ENCODE peak calls at places on chromosomes 6 and 20, in nine cellular contexts. E is NCI-H1092 treated with DMSO at 0.1 percent for 48 hours; C is ecto neural progenitor cell; M is stimulated activated CD4-positive, alpha-beta T cell treated with anti-CD3 and anti-CD28 coated beads, TNF-alpha, amount 100 ng/mL, for 1 hour; P is cardiac fibroblast; L is left ventricle myocardium inferior; I is GM04504; U is LoVo; X is A172. R is an unnamed sample.

GRCh38 chr20:34825530-34826362 is at the start of gene NCOA6:
- DNase-seq in E (peak), C (peak), M (peak), P (peak), L (peak), I (peak), U (peak), X (peak), R (peak)

GRCh38 chr6:14371530-14371929 is 254.0 kb downstream of the CD83 start:
- DNase-seq in E (no peak), C (no peak), M (no peak), P (no peak), L (no peak), I (no peak), U (no peak), X (no peak), R (no peak)

GRCh38 chr6:593139-593906 is 63.6 kb downstream of the HUS1B start:
- DNase-seq in E (peak), C (no peak), M (peak), P (peak), L (no peak), I (peak), U (peak), X (peak), R (peak)

GRCh38 chr20:62226707-62227590 is 6.9 kb upstream of the HRH3 start:
- DNase-seq in E (no peak), C (no peak), M (no peak), P (no peak), L (no peak), I (no peak), U (no peak), X (no peak), R (no peak)

GRCh38 chr20:31811796-31812728 is 7.1 kb upstream of the MYLK2 start:
- DNase-seq in E (no peak), C (no peak), M (no peak), P (peak), L (peak), I (no peak), U (no peak), X (peak), R (no peak)

GRCh38 chr20:6829510-6830116 is 62.1 kb downstream of the BMP2 start:
- DNase-seq in E (no peak), C (no peak), M (no peak), P (peak), L (no peak), I (no peak), U (no peak), X (no peak), R (no peak)

GRCh38 chr20:774680-775057 is 6.4 kb upstream of the SLC52A3 start:
- DNase-seq in E (no peak), C (no peak), M (no peak), P (no peak), L (no peak), I (no peak), U (no peak), X (no peak), R (no peak)

GRCh38 chr6:3013901-3014674 is 14.4 kb downstream of the NQO2 start:
- DNase-seq in E (no peak), C (no peak), M (no peak), P (no peak), L (no peak), I (no peak), U (no peak), X (no peak), R (no peak)

GRCh38 chr20:652611-653109 is 340 bp downstream of the SRXN1 start:
- DNase-seq in E (no peak), C (no peak), M (no peak), P (peak), L (no peak), I (no peak), U (peak), X (no peak), R (no peak)

GRCh38 chr20:15867899-15868298 is 705.3 kb downstream of the KIF16B start:
- DNase-seq in E (no peak), C (no peak), M (no peak), P (no peak), L (no peak), I (no peak), U (no peak), X (no peak), R (no peak)

GRCh38 chr20:33910056-33910455 is 83.7 kb upstream of the RALY start:
- DNase-seq in E (no peak), C (no peak), M (no peak), P (peak), L (no peak), I (no peak), U (no peak), X (peak), R (no peak)

GRCh38 chr20:63879264-63879663 is 14.2 kb downstream of the TPD52L2 start:
- DNase-seq in E (no peak), C (no peak), M (no peak), P (no peak), L (no peak), I (no peak), U (no peak), X (no peak), R (no peak)

GRCh38 chr6:132131351-132131750 is 180.2 kb upstream of the CCN2 start:
- DNase-seq in E (no peak), C (no peak), M (no peak), P (peak), L (no peak), I (no peak), U (no peak), X (peak), R (no peak)

GRCh38 chr20:12394786-12395185 is 477.1 kb downstream of the BTBD3 start:
- DNase-seq in E (no peak), C (no peak), M (no peak), P (peak), L (no peak), I (no peak), U (no peak), X (peak), R (no peak)

GRCh38 chr6:102352552-102352951 is 959.0 kb downstream of the GRIK2 start:
- DNase-seq in E (no peak), C (no peak), M (no peak), P (no peak), L (no peak), I (no peak), U (no peak), X (no peak), R (no peak)

GRCh38 chr6:48774276-48774675 is 663.3 kb upstream of the PTCHD4 start:
- DNase-seq in E (no peak), C (no peak), M (no peak), P (no peak), L (no peak), I (no peak), U (no peak), X (no peak), R (no peak)

GRCh38 chr6:147559016-147559415 is 50.5 kb downstream of the SAMD5 start:
- DNase-seq in E (no peak), C (no peak), M (no peak), P (no peak), L (no peak), I (no peak), U (peak), X (no peak), R (no peak)

GRCh38 chr6:161809991-161810390 is 536.1 kb upstream of the AGPAT4 start:
- DNase-seq in E (no peak), C (no peak), M (no peak), P (no peak), L (no peak), I (no peak), U (no peak), X (no peak), R (no peak)

GRCh38 chr6:149905911-149906371 is 8.0 kb upstream of the RAET1E start:
- DNase-seq in E (no peak), C (peak), M (no peak), P (no peak), L (no peak), I (no peak), U (no peak), X (no peak), R (no peak)

GRCh38 chr6:165052561-165053500 is 256.6 kb downstream of the C6orf118 start:
- DNase-seq in E (no peak), C (no peak), M (no peak), P (no peak), L (no peak), I (no peak), U (no peak), X (no peak), R (no peak)

GRCh38 chr6:30111266-30111856 is 1.5 kb downstream of the TRIM31 start:
- DNase-seq in E (no peak), C (no peak), M (no peak), P (no peak), L (no peak), I (no peak), U (no peak), X (no peak), R (no peak)

GRCh38 chr20:48040051-48040450 is 254.8 kb upstream of the SULF2 start:
- DNase-seq in E (no peak), C (no peak), M (no peak), P (no peak), L (no peak), I (no peak), U (no peak), X (no peak), R (no peak)

GRCh38 chr6:166465671-166466087 is 82.9 kb upstream of the MPC1 start:
- DNase-seq in E (no peak), C (no peak), M (no peak), P (peak), L (peak), I (no peak), U (no peak), X (peak), R (no peak)

GRCh38 chr20:21339499-21339898 is 36.4 kb downstream of the XRN2 start:
- DNase-seq in E (no peak), C (no peak), M (no peak), P (peak), L (no peak), I (no peak), U (no peak), X (no peak), R (no peak)

GRCh38 chr6:154403803-154404202 is 47.2 kb upstream of the IPCEF1 start:
- DNase-seq in E (peak), C (no peak), M (no peak), P (peak), L (no peak), I (peak), U (no peak), X (peak), R (no peak)

GRCh38 chr6:25010166-25010565 is 74.4 kb upstream of the RIPOR2 start:
- DNase-seq in E (no peak), C (no peak), M (no peak), P (peak), L (no peak), I (no peak), U (no peak), X (no peak), R (no peak)

GRCh38 chr6:137968468-137968804 is 101.4 kb downstream of the TNFAIP3 start:
- DNase-seq in E (no peak), C (no peak), M (no peak), P (no peak), L (no peak), I (no peak), U (no peak), X (no peak), R (no peak)

GRCh38 chr6:30847421-30847970 is 36.8 kb upstream of the DDR1 start:
- DNase-seq in E (no peak), C (no peak), M (no peak), P (no peak), L (no peak), I (no peak), U (no peak), X (no peak), R (no peak)

GRCh38 chr6:10138917-10139316 is 276.0 kb downstream of the TFAP2A start:
- DNase-seq in E (no peak), C (no peak), M (no peak), P (no peak), L (no peak), I (no peak), U (peak), X (peak), R (no peak)

GRCh38 chr20:13984211-13984610 is 6.2 kb downstream of the SEL1L2 start:
- DNase-seq in E (no peak), C (no peak), M (no peak), P (no peak), L (no peak), I (no peak), U (no peak), X (no peak), R (no peak)

GRCh38 chr6:26045046-26045938 is 41.9 kb upstream of the HFE start:
- DNase-seq in E (no peak), C (no peak), M (no peak), P (peak), L (peak), I (peak), U (peak), X (peak), R (peak)

GRCh38 chr6:62652692-62653328 is 366.8 kb upstream of the KHDRBS2 start:
- DNase-seq in E (no peak), C (no peak), M (no peak), P (peak), L (no peak), I (no peak), U (no peak), X (no peak), R (no peak)

GRCh38 chr6:144895313-144895712 is 610.2 kb downstream of the UTRN start:
- DNase-seq in E (no peak), C (no peak), M (no peak), P (no peak), L (no peak), I (no peak), U (no peak), X (no peak), R (no peak)

GRCh38 chr6:4776493-4776966 is 326 bp downstream of the CDYL start:
- DNase-seq in E (peak), C (peak), M (peak), P (no peak), L (no peak), I (no peak), U (no peak), X (no peak), R (peak)

GRCh38 chr20:30506100-30506499 is 751.4 kb upstream of the DEFB115 start:
- DNase-seq in E (no peak), C (no peak), M (no peak), P (no peak), L (no peak), I (no peak), U (no peak), X (no peak), R (no peak)

GRCh38 chr20:50223321-50223995 is 32.8 kb downstream of the CEBPB start:
- DNase-seq in E (no peak), C (no peak), M (no peak), P (no peak), L (no peak), I (no peak), U (no peak), X (no peak), R (no peak)

GRCh38 chr6:3848380-3848779 is 793 bp upstream of the FAM50B start:
- DNase-seq in E (no peak), C (no peak), M (no peak), P (peak), L (no peak), I (peak), U (no peak), X (no peak), R (no peak)

GRCh38 chr20:50048420-50049166 is 64.4 kb downstream of the UBE2V1 start:
- DNase-seq in E (no peak), C (no peak), M (no peak), P (peak), L (no peak), I (no peak), U (no peak), X (peak), R (no peak)